ENCODE peak calls at places on chromosomes 3 and 15, in six cellular contexts. Z is endodermal cell, C is heart right ventricle, P is Karpas-422, S is ovary, V is upper lobe of right lung. N is an unnamed sample.

GRCh38 chr15:68576253-68577236 is 2.2 kb upstream of the CORO2B start:
- DNase-seq in Z (no peak), C (no peak), V (no peak), P (no peak), S (no peak), N (no peak)

GRCh38 chr3:130963878-130964277 is 62.7 kb downstream of the ASTE1 start:
- DNase-seq in V (no peak), Z (no peak), C (no peak), S (no peak), P (no peak), N (peak)

GRCh38 chr15:100919481-100920405 is 586 bp downstream of the LRRK1 start:
- DNase-seq in S (peak), Z (peak), V (peak), P (peak), C (peak), N (peak)

GRCh38 chr15:41169784-41170183 is 53.7 kb upstream of the INO80 start:
- DNase-seq in Z (peak), S (no peak), V (peak), P (no peak), C (no peak), N (no peak)

GRCh38 chr3:157087398-157088132 is 72.4 kb downstream of the CCNL1 start:
- DNase-seq in S (no peak), V (no peak), Z (no peak), P (no peak), C (no peak), N (peak)

GRCh38 chr15:67803996-67804843 is 21.1 kb upstream of the SKOR1 start:
- DNase-seq in S (no peak), V (peak), C (no peak), P (no peak), Z (peak), N (no peak)

GRCh38 chr15:96345560-96346389 is 15.3 kb downstream of the NR2F2 start:
- DNase-seq in P (no peak), V (peak), Z (peak), S (peak), C (peak), N (peak)

GRCh38 chr15:71325461-71325860 is 210.2 kb downstream of the THSD4 start:
- DNase-seq in Z (no peak), C (no peak), P (no peak), S (no peak), V (no peak), N (peak)

GRCh38 chr3:50254577-50255250 is 14.2 kb upstream of the SEMA3B start:
- DNase-seq in V (peak), C (peak), P (no peak), Z (peak), S (no peak), N (peak)

GRCh38 chr15:70284438-70285214 is 186.9 kb upstream of the TLE3 start:
- DNase-seq in P (peak), S (no peak), V (peak), Z (peak), C (peak), N (no peak)

GRCh38 chr3:179179979-179180758 is 32.0 kb downstream of the PIK3CA start:
- DNase-seq in S (no peak), P (no peak), C (no peak), V (no peak), Z (no peak), N (peak)

GRCh38 chr3:95312650-95313049 is 1249.8 kb downstream of the NSUN3 start:
- DNase-seq in Z (no peak), V (no peak), C (no peak), P (no peak), S (no peak), N (no peak)

GRCh38 chr15:92636950-92637481 is 18.6 kb downstream of the FAM174B start:
- DNase-seq in S (no peak), P (no peak), C (no peak), V (peak), Z (peak), N (peak)

GRCh38 chr3:133037440-133037839 is 751 bp upstream of the TMEM108 start:
- DNase-seq in V (peak), P (no peak), Z (no peak), C (peak), S (no peak), N (no peak)

GRCh38 chr3:133040696-133041523 is 2.7 kb downstream of the TMEM108 start:
- DNase-seq in V (peak), P (peak), C (peak), Z (peak), S (peak), N (peak)

GRCh38 chr3:133038731-133039398 is 674 bp downstream of the TMEM108 start:
- DNase-seq in Z (peak), P (no peak), C (peak), S (no peak), V (peak), N (peak)

GRCh38 chr3:133041524-133041829 is 3.3 kb downstream of the TMEM108 start:
- DNase-seq in V (no peak), S (no peak), Z (no peak), P (no peak), C (no peak), N (no peak)

GRCh38 chr3:133038089-133038730 is at the start of gene TMEM108:
- DNase-seq in P (no peak), S (peak), C (peak), Z (peak), V (peak), N (peak)
- H3K4me3 ChIP-seq in P (no peak), S (peak), C (peak), Z (peak), V (peak), N (peak)

GRCh38 chr3:61233828-61234227 is 17.4 kb downstream of the FHIT start:
- DNase-seq in S (no peak), V (no peak), P (no peak), Z (no peak), C (no peak), N (no peak)
- H3K4me3 ChIP-seq in S (no peak), V (no peak), P (no peak), Z (no peak), C (no peak), N (no peak)

DNA sequence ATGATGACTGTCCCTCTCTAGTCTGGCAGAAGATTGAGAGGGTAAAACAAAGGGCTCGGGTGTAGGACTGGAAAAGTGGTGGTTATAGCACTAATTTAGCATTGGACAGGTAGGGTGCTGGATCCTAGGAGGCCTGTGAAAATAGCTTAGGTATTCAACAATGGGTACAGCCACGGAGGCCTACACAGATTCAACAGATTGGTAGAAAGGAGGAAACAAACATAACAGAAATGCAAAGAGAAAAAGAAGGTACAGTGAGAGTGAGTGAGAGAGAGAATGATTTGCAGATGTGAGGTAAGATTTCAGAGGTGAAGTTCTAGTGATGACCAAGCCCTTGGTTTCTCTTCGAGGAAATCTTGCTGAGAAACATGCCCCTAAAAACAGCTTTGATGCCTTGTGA is 37.9 kb downstream of the ADIPOQ start:
- DNase-seq in P (no peak), S (no peak), C (no peak), V (no peak), Z (no peak), N (no peak)
- H3K4me3 ChIP-seq in P (no peak), S (no peak), C (no peak), V (no peak), Z (no peak), N (no peak)

DNA sequence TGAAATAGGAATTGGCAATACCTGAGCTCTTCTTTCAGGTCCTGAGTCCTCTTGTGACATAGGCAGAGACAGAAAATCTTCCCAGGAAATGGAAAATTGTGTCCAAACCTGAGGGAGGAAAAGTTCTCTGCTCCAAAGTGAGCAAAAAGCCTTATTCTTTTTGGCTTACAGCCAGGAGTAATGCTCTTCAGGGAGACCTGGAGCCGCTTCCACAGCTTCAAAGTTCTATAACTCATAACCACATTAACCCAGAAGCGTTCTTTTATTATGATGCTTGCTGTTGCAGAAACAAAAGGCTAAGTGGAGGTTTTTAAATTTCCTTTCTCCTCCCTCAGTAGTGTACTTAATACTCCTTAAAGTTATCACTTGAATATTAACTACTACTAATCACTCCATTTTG is 621 bp downstream of the IGSF10 start:
- DNase-seq in C (no peak), Z (no peak), V (no peak), P (no peak), S (no peak), N (peak)
- H3K4me3 ChIP-seq in C (no peak), Z (peak), V (peak), P (no peak), S (peak), N (peak)

GRCh38 chr3:124885466-124886167 is 1.5 kb downstream of the ITGB5 start:
- DNase-seq in Z (no peak), V (no peak), P (no peak), S (no peak), C (no peak), N (no peak)

GRCh38 chr3:124886168-124887051 is 755 bp downstream of the ITGB5 start:
- DNase-seq in Z (peak), S (peak), C (peak), V (peak), P (no peak), N (peak)

GRCh38 chr3:124888482-124889441 is 1.6 kb upstream of the ITGB5 start:
- DNase-seq in P (no peak), Z (peak), V (no peak), S (no peak), C (no peak), N (no peak)

GRCh38 chr3:124887177-124887995 is at the start of gene ITGB5:
- DNase-seq in V (peak), Z (peak), S (peak), P (no peak), C (peak), N (peak)

GRCh38 chr3:124887996-124888298 is 782 bp upstream of the ITGB5 start:
- DNase-seq in S (no peak), Z (peak), V (no peak), P (no peak), C (no peak), N (no peak)
- H3K4me3 ChIP-seq in S (no peak), Z (peak), V (peak), P (no peak), C (peak), N (peak)